ENCODE peak calls at places on chromosome 16, in five cellular contexts. G is BJ; B is NCI-H1092; K is activated CD8-positive, alpha-beta memory T cell treated with anti-CD3 and anti-CD28 coated beads for 48 hours; A is nucleus accumbens. Z is an unnamed sample.

GRCh38 chr16:69579783-69580182 is 14.0 kb downstream of the NFAT5 start:
- DNase-seq in G (no peak), B (no peak), K (no peak), A (no peak), Z (no peak)

GRCh38 chr16:73020409-73020884 is 27.5 kb downstream of the ZFHX3 start:
- DNase-seq in G (no peak), B (peak), K (no peak), A (peak), Z (peak)

GRCh38 chr16:67702130-67702529 is 17.0 kb downstream of the GFOD2 start:
- DNase-seq in G (no peak), B (no peak), K (no peak), A (no peak), Z (no peak)

GRCh38 chr16:88969361-88969831 is 7.6 kb downstream of the CBFA2T3 start:
- DNase-seq in G (no peak), B (no peak), K (no peak), A (no peak), Z (no peak)

GRCh38 chr16:12425134-12425941 is 378.3 kb downstream of the CPPED1 start:
- DNase-seq in G (no peak), B (no peak), K (no peak), A (no peak), Z (no peak)

GRCh38 chr16:23186171-23186570 is 3.6 kb downstream of the SCNN1G start:
- DNase-seq in G (no peak), B (no peak), K (no peak), A (no peak), Z (no peak)

GRCh38 chr16:2738615-2739014 is 13.8 kb upstream of the SRRM2 start:
- DNase-seq in G (no peak), B (no peak), K (no peak), A (no peak), Z (no peak)

GRCh38 chr16:48105456-48105855 is 50.3 kb downstream of the ABCC12 start:
- DNase-seq in G (no peak), B (no peak), K (no peak), A (no peak), Z (no peak)

GRCh38 chr16:24848065-24848464 is 2.3 kb downstream of the SLC5A11 start:
- DNase-seq in G (no peak), B (no peak), K (no peak), A (no peak), Z (no peak)

GRCh38 chr16:72240949-72241348 is 69.0 kb upstream of the PMFBP1 start:
- DNase-seq in G (no peak), B (peak), K (no peak), A (no peak), Z (no peak)

GRCh38 chr16:56960681-56961281 is 969 bp upstream of the CETP start:
- DNase-seq in G (no peak), B (no peak), K (no peak), A (no peak), Z (no peak)

GRCh38 chr16:8951447-8952280 is 12.0 kb downstream of the USP7 start:
- DNase-seq in G (no peak), B (no peak), K (no peak), A (no peak), Z (no peak)

GRCh38 chr16:78906135-78906534 is 694.4 kb downstream of the MAF start:
- DNase-seq in G (no peak), B (no peak), K (no peak), A (no peak), Z (no peak)

GRCh38 chr16:19236561-19236960 is 49.0 kb upstream of the CLEC19A start:
- DNase-seq in G (no peak), B (no peak), K (no peak), A (no peak), Z (no peak)

GRCh38 chr16:3503513-3503912 is 2.7 kb downstream of the CLUAP1 start:
- DNase-seq in G (no peak), B (no peak), K (no peak), A (no peak), Z (no peak)

GRCh38 chr16:1980026-1980769 is 1.1 kb downstream of the NOXO1 start:
- DNase-seq in G (no peak), B (no peak), K (no peak), A (no peak), Z (no peak)

GRCh38 chr16:11079657-11080187 is 135.4 kb downstream of the CLEC16A start:
- DNase-seq in G (peak), B (no peak), K (no peak), A (no peak), Z (no peak)

GRCh38 chr16:72211085-72211484 is 39.1 kb upstream of the PMFBP1 start:
- DNase-seq in G (no peak), B (no peak), K (no peak), A (no peak), Z (no peak)

GRCh38 chr16:66248096-66248495 is 118.4 kb upstream of the CDH5 start:
- DNase-seq in G (peak), B (no peak), K (no peak), A (peak), Z (no peak)

GRCh38 chr16:3838600-3839401 is 41.7 kb downstream of the CREBBP start:
- DNase-seq in G (no peak), B (no peak), K (no peak), A (no peak), Z (no peak)

GRCh38 chr16:46562979-46563378 is 58.2 kb downstream of the SHCBP1 start:
- DNase-seq in G (no peak), B (no peak), K (no peak), A (no peak), Z (no peak)

GRCh38 chr16:11149011-11149616 is 106.9 kb downstream of the SOCS1 start:
- DNase-seq in G (no peak), B (no peak), K (no peak), A (no peak), Z (no peak)

GRCh38 chr16:75026892-75027391 is 28.1 kb downstream of the ZNRF1 start:
- DNase-seq in G (no peak), B (no peak), K (no peak), A (no peak), Z (no peak)

GRCh38 chr16:66309-67182 is 5.9 kb downstream of the RHBDF1 start:
- DNase-seq in G (no peak), B (no peak), K (no peak), A (no peak), Z (no peak)

GRCh38 chr16:20849587-20850390 is 43.5 kb downstream of the REXO5 start:
- DNase-seq in G (no peak), B (peak), K (peak), A (peak), Z (peak)

GRCh38 chr16:50403491-50403890 is 34.7 kb upstream of the BRD7 start:
- DNase-seq in G (no peak), B (no peak), K (no peak), A (no peak), Z (no peak)

GRCh38 chr16:57304169-57305061 is 19.9 kb upstream of the PLLP start:
- DNase-seq in G (peak), B (no peak), K (no peak), A (no peak), Z (no peak)

GRCh38 chr16:2035431-2036199 is 8.9 kb downstream of the NHERF2 start:
- DNase-seq in G (no peak), B (peak), K (no peak), A (no peak), Z (no peak)

GRCh38 chr16:76232704-76233103 is 44.5 kb upstream of the CNTNAP4 start:
- DNase-seq in G (no peak), B (no peak), K (no peak), A (no peak), Z (no peak)

GRCh38 chr16:49269231-49269630 is 12.4 kb downstream of the CBLN1 start:
- DNase-seq in G (no peak), B (no peak), K (no peak), A (no peak), Z (no peak)

GRCh38 chr16:53052519-53053501 is at the start of gene CHD9NB:
- DNase-seq in G (peak), B (no peak), K (no peak), A (no peak), Z (no peak)

GRCh38 chr16:76866994-76867393 is 324.0 kb upstream of the MON1B start:
- DNase-seq in G (no peak), B (no peak), K (no peak), A (no peak), Z (no peak)

GRCh38 chr16:48292452-48292851 is 45.1 kb upstream of the ABCC11 start:
- DNase-seq in G (no peak), B (no peak), K (no peak), A (no peak), Z (no peak)

GRCh38 chr16:68972720-68973119 is 129.4 kb downstream of the TANGO6 start:
- DNase-seq in G (no peak), B (no peak), K (no peak), A (no peak), Z (no peak)

GRCh38 chr16:65937455-65937854 is 429.0 kb upstream of the CDH5 start:
- DNase-seq in G (no peak), B (no peak), K (no peak), A (no peak), Z (no peak)

GRCh38 chr16:54171855-54172537 is 114.6 kb downstream of the IRX3 start:
- DNase-seq in G (peak), B (peak), K (no peak), A (no peak), Z (peak)

GRCh38 chr16:11955713-11956123 is 9.3 kb upstream of the TNFRSF17 start:
- DNase-seq in G (peak), B (no peak), K (no peak), A (no peak), Z (no peak)